ENCODE peak calls at places on chromosome 14, in five cellular contexts. A is CD8-positive, alpha-beta T cell; Y is neural progenitor cell; B is breast epithelium; E is adrenal gland. W is an unnamed sample.

GRCh38 chr14:64703393-64704144 is 655 bp upstream of the PLEKHG3 start:
- DNase-seq in B (no peak), E (no peak), Y (peak; percentile 78), A (no peak), W (no peak)

GRCh38 chr14:74389980-74390379 is 36.0 kb downstream of the SYNDIG1L start:
- DNase-seq in B (no peak), A (no peak), Y (no peak), E (no peak), W (no peak)

GRCh38 chr14:71711619-71712018 is 220.6 kb upstream of the RGS6 start:
- DNase-seq in E (no peak), B (no peak), A (no peak), Y (peak; percentile 63), W (peak; percentile 81)

GRCh38 chr14:23544511-23545447 is 6.8 kb downstream of the ZFHX2 start:
- DNase-seq in A (no peak), Y (peak; percentile 81), B (no peak), E (peak; percentile 49), W (no peak)

GRCh38 chr14:97477353-97477752 is 680.2 kb downstream of the VRK1 start:
- DNase-seq in A (no peak), Y (no peak), E (no peak), B (no peak), W (no peak)

GRCh38 chr14:63893701-63894458 is 41.1 kb downstream of the SYNE2 start:
- DNase-seq in Y (peak; percentile 34), E (no peak), A (no peak), B (no peak), W (peak; percentile 42)

GRCh38 chr14:59905193-59905592 is 14.8 kb upstream of the LRRC9 start:
- DNase-seq in A (no peak), B (no peak), E (no peak), Y (no peak), W (no peak)

GRCh38 chr14:61080591-61081010 is 99.6 kb downstream of the SLC38A6 start:
- DNase-seq in A (no peak), B (no peak), Y (no peak), E (no peak), W (no peak)

GRCh38 chr14:74582910-74583581 is 29.0 kb downstream of the LTBP2 start:
- DNase-seq in A (no peak), E (peak; percentile 80), B (no peak), Y (no peak), W (peak; percentile 40)

GRCh38 chr14:103863245-103863644 is 15.9 kb upstream of the PPP1R13B start:
- DNase-seq in E (no peak), B (no peak), A (no peak), Y (no peak), W (no peak)

GRCh38 chr14:49427117-49427516 is 159.1 kb downstream of the RPS29 start:
- DNase-seq in Y (peak; percentile 26), A (no peak), B (no peak), E (no peak), W (no peak)

GRCh38 chr14:52021971-52022600 is 32.7 kb downstream of the RTRAF start:
- DNase-seq in B (no peak), E (no peak), A (no peak), Y (no peak), W (peak; percentile 31)

GRCh38 chr14:34933301-34933700 is 49.5 kb upstream of the SRP54 start:
- DNase-seq in A (no peak), Y (no peak), E (no peak), B (no peak), W (no peak)

GRCh38 chr14:70002589-70003240 is 123.5 kb downstream of the SMOC1 start:
- DNase-seq in A (no peak), B (no peak), E (no peak), Y (no peak), W (no peak)

GRCh38 chr14:90299408-90299807 is 32.3 kb downstream of the NRDE2 start:
- DNase-seq in Y (no peak), A (no peak), B (no peak), E (no peak), W (no peak)

GRCh38 chr14:98571104-98571503 is 700.9 kb downstream of the BCL11B start:
- DNase-seq in A (no peak), B (no peak), Y (no peak), E (no peak), W (no peak)

GRCh38 chr14:106564058-106564643 is 1037.8 kb downstream of the TMEM121 start:
- DNase-seq in A (peak; percentile 71), Y (peak; percentile 1), B (no peak), E (no peak), W (no peak)

GRCh38 chr14:67567654-67568053 is 32.4 kb downstream of the PIGH start:
- DNase-seq in B (no peak), E (peak; percentile 71), Y (no peak), A (no peak), W (no peak)

GRCh38 chr14:58760121-58760520 is 122.4 kb downstream of the DACT1 start:
- DNase-seq in E (no peak), B (no peak), Y (no peak), A (no peak), W (no peak)

GRCh38 chr14:54182419-54183040 is 214.3 kb upstream of the CDKN3 start:
- DNase-seq in B (no peak), E (no peak), A (no peak), Y (no peak), W (peak; percentile 86)

GRCh38 chr14:32078794-32079663 is 1.9 kb downstream of the ARHGAP5 start:
- DNase-seq in A (no peak), E (no peak), Y (peak; percentile 24), B (no peak), W (peak; percentile 71)

GRCh38 chr14:98173291-98173690 is 1098.7 kb downstream of the BCL11B start:
- DNase-seq in A (peak; percentile 91), Y (no peak), E (no peak), B (no peak), W (no peak)

GRCh38 chr14:27739657-27740156 is 1026.9 kb upstream of the FOXG1 start:
- DNase-seq in E (no peak), B (no peak), Y (no peak), A (no peak), W (no peak)

DNA sequence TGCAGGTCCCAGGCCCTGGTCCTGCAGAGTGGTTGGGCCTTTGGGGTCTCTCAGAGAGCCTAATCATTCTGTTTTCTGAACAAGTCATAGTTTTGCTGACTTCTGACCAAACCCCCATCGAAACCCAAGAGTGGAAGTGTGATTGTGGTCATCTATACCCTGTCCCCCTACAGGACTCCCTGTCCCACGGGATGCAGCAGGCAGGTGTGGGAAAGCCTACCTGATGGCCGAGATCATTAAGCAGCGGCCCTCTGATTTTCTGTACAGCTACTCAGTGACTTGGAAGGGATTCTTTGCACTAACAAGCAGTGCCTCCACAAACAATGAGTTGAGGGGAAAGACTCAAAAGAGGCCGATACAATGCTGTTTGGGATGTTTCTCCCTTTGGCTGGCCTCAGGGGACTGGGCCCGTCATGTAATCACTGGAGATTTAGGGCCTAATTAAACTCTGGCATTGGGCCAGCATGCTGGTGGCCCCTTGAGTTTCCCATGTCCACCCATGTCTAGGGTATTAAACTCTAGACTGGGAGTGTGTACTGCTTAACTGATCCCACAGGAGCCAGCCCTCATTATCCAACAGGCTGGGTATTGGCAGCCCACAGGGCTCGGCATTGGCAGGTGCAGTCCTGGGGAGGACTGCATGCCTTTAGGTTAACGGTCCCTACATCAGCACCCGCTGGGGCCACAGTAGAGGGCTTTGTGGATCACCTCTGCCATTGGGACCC is 192.8 kb downstream of the ZFP36L1 start:
- DNase-seq in E (no peak), Y (peak; percentile 41), A (no peak), B (no peak), W (no peak)
- H3K4me1 ChIP-seq in E (peaks cover 15% of the 10 kb centered on the region), Y (peaks cover 57% of the 10 kb centered on the region), A (no peaks in the 10 kb centered on the region), B (peaks cover 2% of the 10 kb centered on the region), W (peaks cover 23% of the 10 kb centered on the region)

DNA sequence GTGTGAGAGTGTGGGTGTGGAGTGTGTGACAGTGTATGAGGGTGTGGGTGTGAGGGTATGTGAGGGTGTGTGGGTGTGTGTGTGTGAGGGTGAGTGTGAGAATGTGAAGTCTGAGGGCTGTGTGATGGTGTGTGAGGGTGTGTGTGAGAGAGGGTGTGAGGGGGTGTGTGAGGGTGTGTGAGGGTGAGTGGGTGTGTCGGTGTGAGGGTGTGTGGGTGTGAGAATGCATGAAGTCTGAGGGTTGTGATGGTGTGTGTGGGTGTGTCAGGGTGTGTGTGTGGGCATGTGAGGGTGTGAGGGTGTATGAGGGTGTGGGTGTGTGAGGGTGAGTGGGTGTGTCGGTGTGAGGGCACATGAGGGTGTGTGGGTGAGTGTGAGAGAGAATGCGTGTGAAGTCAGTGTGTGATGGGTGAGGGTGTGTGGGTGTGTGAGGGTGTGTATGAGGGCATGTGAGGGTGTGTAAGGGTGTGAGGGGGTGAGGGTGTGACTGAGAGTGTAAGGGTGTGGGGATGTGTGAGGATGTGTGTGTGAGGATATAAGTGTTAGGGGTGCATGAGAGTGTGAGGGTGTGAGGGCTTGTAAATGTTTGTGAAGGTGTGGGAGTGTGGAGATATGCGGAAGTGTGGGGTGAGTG is 36.4 kb downstream of the TMEM121 start:
- DNase-seq in B (no peak), Y (no peak), E (no peak), A (no peak), W (no peak)
- H3K27ac ChIP-seq in B (no peak overlapping the region), Y (no peak overlapping the region), E (no peak overlapping the region), A (no peak overlapping the region), W (no peak overlapping the region)

GRCh38 chr14:68639518-68640292 is 153.2 kb downstream of the ZFP36L1 start:
- DNase-seq in A (peak; percentile 43), B (no peak), E (peak; percentile 15), Y (no peak), W (no peak)

GRCh38 chr14:68644101-68644500 is 148.8 kb downstream of the ZFP36L1 start:
- DNase-seq in B (no peak), Y (no peak), A (no peak), E (peak; percentile 3), W (no peak)

GRCh38 chr14:68640293-68640574 is 152.6 kb downstream of the ZFP36L1 start:
- DNase-seq in E (no peak), B (no peak), A (no peak), Y (no peak), W (no peak)

GRCh38 chr14:68645371-68645770 is 147.5 kb downstream of the ZFP36L1 start:
- DNase-seq in Y (no peak), E (no peak), A (no peak), B (no peak), W (no peak)

GRCh38 chr14:68643673-68644072 is 149.2 kb downstream of the ZFP36L1 start:
- DNase-seq in Y (no peak), E (peak; percentile 13), B (no peak), A (no peak), W (no peak)
- H3K4me1 ChIP-seq in Y (peaks cover 4% of the 10 kb centered on the region), E (peaks cover 20% of the 10 kb centered on the region), B (peaks cover 3% of the 10 kb centered on the region), A (peaks cover 7% of the 10 kb centered on the region), W (no peaks in the 10 kb centered on the region)

GRCh38 chr14:81233615-81234014 is 12.9 kb upstream of the GTF2A1 start:
- DNase-seq in A (no peak), E (no peak), B (no peak), Y (no peak), W (no peak)

GRCh38 chr14:81235096-81235495 is 14.3 kb upstream of the GTF2A1 start:
- DNase-seq in Y (no peak), E (no peak), A (no peak), B (no peak), W (no peak)

GRCh38 chr14:81234268-81234667 is 13.5 kb upstream of the GTF2A1 start:
- DNase-seq in A (no peak), Y (no peak), B (no peak), E (no peak), W (no peak)

GRCh38 chr14:81236138-81236537 is 15.4 kb upstream of the GTF2A1 start:
- DNase-seq in Y (no peak), A (no peak), B (no peak), E (no peak), W (no peak)

DNA sequence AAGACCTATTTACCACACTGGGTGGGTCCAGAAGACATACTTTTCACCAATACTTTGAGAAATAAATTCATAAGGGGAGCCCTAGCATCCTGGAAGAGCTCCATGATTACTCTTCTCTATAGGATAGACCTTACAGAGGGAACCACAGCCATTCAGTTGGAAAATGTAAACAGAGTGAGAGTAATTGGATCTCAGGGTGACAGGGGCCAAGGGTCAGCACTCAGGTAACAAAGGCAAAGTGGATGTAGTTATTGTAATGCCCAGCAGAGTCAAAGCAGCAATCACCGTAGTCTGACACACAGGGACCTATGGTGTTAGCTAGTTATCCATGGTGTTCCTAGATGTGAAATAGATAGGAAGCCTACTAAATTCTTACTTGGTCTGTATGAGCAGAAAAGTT is 10.8 kb upstream of the GTF2A1 start:
- DNase-seq in B (no peak), E (no peak), Y (peak; percentile 32), A (no peak), W (no peak)
- H3K27ac ChIP-seq in B (no peak overlapping the region), E (no peak overlapping the region), Y (no peak overlapping the region), A (no peak overlapping the region), W (no peak overlapping the region)

W was measured in mammary epithelial cell.